ENCODE peak calls at places on chromosome 6, in six cellular contexts. One of them, this sample, is unnamed.
A peak's percentile ranks its signal among the peaks of the same experiment; 100 is the strongest.

GRCh38 chr6:21414065-21414464 is 179.5 kb upstream of the SOX4 start:
- DNase-seq in GM10248: no peak
- DNase-seq in GM19239: no peak
- DNase-seq in T-helper 2 cell: no peak
- DNase-seq in mesenchymal stem cell: no peak
- DNase-seq in OCI-M1: no peak
- DNase-seq in this sample: no peak

GRCh38 chr6:31970604-31971271 is 1.2 kb downstream of the DXO start:
- DNase-seq in GM10248: no peak
- DNase-seq in GM19239: no peak
- DNase-seq in T-helper 2 cell: no peak
- DNase-seq in mesenchymal stem cell: no peak
- DNase-seq in OCI-M1: no peak
- DNase-seq in this sample: no peak

GRCh38 chr6:33050013-33050800 is 23.2 kb downstream of the HLA-DPA1 start:
- DNase-seq in GM10248: no peak
- DNase-seq in GM19239: no peak
- DNase-seq in T-helper 2 cell: no peak
- DNase-seq in mesenchymal stem cell: no peak
- DNase-seq in OCI-M1: peak; percentile 63
- DNase-seq in this sample: no peak

GRCh38 chr6:147205690-147206600 is 1.7 kb downstream of the STXBP5 start:
- DNase-seq in GM10248: no peak
- DNase-seq in GM19239: no peak
- DNase-seq in T-helper 2 cell: no peak
- DNase-seq in mesenchymal stem cell: peak; percentile 38
- DNase-seq in OCI-M1: peak; percentile 94
- DNase-seq in this sample: no peak

GRCh38 chr6:158910484-158911075 is 89.4 kb downstream of the RSPH3 start:
- DNase-seq in GM10248: peak; percentile 73
- DNase-seq in GM19239: no peak
- DNase-seq in T-helper 2 cell: peak; percentile 27
- DNase-seq in mesenchymal stem cell: no peak
- DNase-seq in OCI-M1: no peak
- DNase-seq in this sample: peak; percentile 85

GRCh38 chr6:152746172-152746553 is 4.4 kb upstream of the VIP start:
- DNase-seq in GM10248: no peak
- DNase-seq in GM19239: no peak
- DNase-seq in T-helper 2 cell: no peak
- DNase-seq in mesenchymal stem cell: peak; percentile 2
- DNase-seq in OCI-M1: no peak
- DNase-seq in this sample: no peak

GRCh38 chr6:35413911-35414310 is 38.2 kb upstream of the FANCE start:
- DNase-seq in GM10248: no peak
- DNase-seq in GM19239: no peak
- DNase-seq in T-helper 2 cell: no peak
- DNase-seq in mesenchymal stem cell: no peak
- DNase-seq in OCI-M1: no peak
- DNase-seq in this sample: no peak

GRCh38 chr6:27863962-27864905 is 48.0 kb downstream of the OR2B2 start:
- DNase-seq in GM10248: no peak
- DNase-seq in GM19239: no peak
- DNase-seq in T-helper 2 cell: peak; percentile 64
- DNase-seq in mesenchymal stem cell: no peak
- DNase-seq in OCI-M1: no peak
- DNase-seq in this sample: no peak

GRCh38 chr6:137155830-137156229 is 17.6 kb downstream of the IL22RA2 start:
- DNase-seq in GM10248: peak; percentile 26
- DNase-seq in GM19239: no peak
- DNase-seq in T-helper 2 cell: peak; percentile 91
- DNase-seq in mesenchymal stem cell: peak; percentile 52
- DNase-seq in OCI-M1: peak; percentile 89
- DNase-seq in this sample: no peak

This sample was measured in NT2/D1.